ENCODE peak calls at places on chromosome 9, in eight cellular contexts. H is NCI-H774; Z is NCI-H2171 treated with DMSO at 0.1 percent for 48 hours; E is CD8-positive, alpha-beta T cell; C is fibroblast of villous mesenchyme; Y is stimulated activated CD4-positive, alpha-beta T cell treated with anti-CD3 and anti-CD28 coated beads, Interleukin-4, amount 100 ng/mL, for 48 hours; N is hypothalamus; A is effector memory CD4-positive, alpha-beta T cell. Q is an unnamed sample.

GRCh38 chr9:69036799-69037198 is 1.2 kb downstream of the FXN start:
- DNase-seq in H (no peak), Z (no peak), E (no peak), C (no peak), Y (no peak), N (no peak), A (no peak), Q (no peak)

GRCh38 chr9:83977196-83977595 is 2.8 kb downstream of the HNRNPK start:
- DNase-seq in H (no peak), Z (no peak), E (no peak), C (no peak), Y (no peak), N (no peak), A (no peak), Q (no peak)

GRCh38 chr9:981491-981898 is 5.0 kb downstream of the DMRT3 start:
- DNase-seq in H (no peak), Z (no peak), E (no peak), C (no peak), Y (no peak), N (no peak), A (no peak), Q (no peak)

GRCh38 chr9:6605202-6605601 is 40.3 kb downstream of the GLDC start:
- DNase-seq in H (no peak), Z (no peak), E (no peak), C (no peak), Y (no peak), N (no peak), A (no peak), Q (no peak)

GRCh38 chr9:37954581-37954981 is 50.7 kb upstream of the SLC25A51 start:
- DNase-seq in H (no peak), Z (no peak), E (no peak), C (no peak), Y (no peak), N (no peak), A (no peak), Q (no peak)

GRCh38 chr9:129487307-129487657 is 133.6 kb downstream of the C9orf50 start:
- DNase-seq in H (no peak), Z (no peak), E (no peak), C (no peak), Y (no peak), N (no peak), A (no peak), Q (no peak)

GRCh38 chr9:113587471-113588031 is 124.0 kb downstream of the RGS3 start:
- DNase-seq in H (no peak), Z (no peak), E (peak), C (peak), Y (no peak), N (no peak), A (no peak), Q (peak)

GRCh38 chr9:123724211-123724831 is 205.6 kb downstream of the DENND1A start:
- DNase-seq in H (no peak), Z (peak), E (no peak), C (peak), Y (no peak), N (no peak), A (no peak), Q (peak)

GRCh38 chr9:123058834-123059233 is 25.4 kb downstream of the GPR21 start:
- DNase-seq in H (no peak), Z (no peak), E (no peak), C (peak), Y (no peak), N (no peak), A (no peak), Q (peak)

GRCh38 chr9:2641033-2641432 is 19.4 kb downstream of the VLDLR start:
- DNase-seq in H (no peak), Z (no peak), E (no peak), C (no peak), Y (no peak), N (no peak), A (no peak), Q (no peak)

GRCh38 chr9:38619556-38620447 is 594 bp downstream of the ANKRD18A start:
- DNase-seq in H (peak), Z (peak), E (no peak), C (no peak), Y (peak), N (no peak), A (peak), Q (no peak)

GRCh38 chr9:128550770-128551651 is 1.4 kb upstream of the SPTAN1 start:
- DNase-seq in H (no peak), Z (peak), E (no peak), C (peak), Y (no peak), N (peak), A (no peak), Q (no peak)

GRCh38 chr9:27297050-27297449 is at the start of gene EQTN:
- DNase-seq in H (no peak), Z (no peak), E (no peak), C (no peak), Y (no peak), N (no peak), A (no peak), Q (no peak)

GRCh38 chr9:36855443-36856315 is 178.4 kb downstream of the PAX5 start:
- DNase-seq in H (no peak), Z (no peak), E (peak), C (no peak), Y (peak), N (no peak), A (no peak), Q (no peak)

GRCh38 chr9:35729101-35729500 is 2.9 kb downstream of the TLN1 start:
- DNase-seq in H (no peak), Z (no peak), E (no peak), C (no peak), Y (no peak), N (no peak), A (no peak), Q (no peak)

GRCh38 chr9:127036437-127036836 is 86.0 kb downstream of the ANGPTL2 start:
- DNase-seq in H (no peak), Z (no peak), E (no peak), C (no peak), Y (no peak), N (no peak), A (no peak), Q (no peak)

GRCh38 chr9:106284300-106284699 is 578.7 kb upstream of the ZNF462 start:
- DNase-seq in H (no peak), Z (peak), E (no peak), C (no peak), Y (no peak), N (no peak), A (no peak), Q (no peak)

GRCh38 chr9:99809586-99810357 is 11.9 kb upstream of the NR4A3 start:
- DNase-seq in H (no peak), Z (no peak), E (no peak), C (no peak), Y (no peak), N (no peak), A (no peak), Q (peak)

GRCh38 chr9:128092199-128092977 is 24.4 kb downstream of the SLC25A25 start:
- DNase-seq in H (no peak), Z (no peak), E (no peak), C (no peak), Y (no peak), N (no peak), A (no peak), Q (no peak)

GRCh38 chr9:127096208-127096607 is 26.2 kb downstream of the ANGPTL2 start:
- DNase-seq in H (no peak), Z (no peak), E (no peak), C (no peak), Y (no peak), N (no peak), A (no peak), Q (no peak)

GRCh38 chr9:137589441-137590122 is 730 bp downstream of the ZMYND19 start:
- DNase-seq in H (no peak), Z (no peak), E (no peak), C (peak), Y (no peak), N (no peak), A (no peak), Q (no peak)

GRCh38 chr9:133372144-133372543 is 3.7 kb downstream of the SURF4 start:
- DNase-seq in H (no peak), Z (no peak), E (no peak), C (no peak), Y (no peak), N (no peak), A (no peak), Q (no peak)

GRCh38 chr9:99873531-99873930 is 32.9 kb upstream of the STX17 start:
- DNase-seq in H (no peak), Z (no peak), E (no peak), C (peak), Y (no peak), N (no peak), A (no peak), Q (peak)

GRCh38 chr9:128722380-128723351 is 1.3 kb downstream of the ZDHHC12 start:
- DNase-seq in H (no peak), Z (no peak), E (no peak), C (no peak), Y (no peak), N (no peak), A (no peak), Q (no peak)

GRCh38 chr9:135835131-135835530 is 72.2 kb downstream of the CAMSAP1 start:
- DNase-seq in H (no peak), Z (no peak), E (no peak), C (no peak), Y (no peak), N (no peak), A (no peak), Q (no peak)

GRCh38 chr9:20319641-20320337 is 302.5 kb downstream of the MLLT3 start:
- DNase-seq in H (peak), Z (peak), E (no peak), C (peak), Y (no peak), N (no peak), A (no peak), Q (peak)

GRCh38 chr9:137374131-137374845 is 48.7 kb downstream of the EXD3 start:
- DNase-seq in H (no peak), Z (no peak), E (no peak), C (no peak), Y (no peak), N (no peak), A (no peak), Q (no peak)

GRCh38 chr9:89422151-89422918 is 75.6 kb downstream of the SEMA4D start:
- DNase-seq in H (no peak), Z (no peak), E (no peak), C (peak), Y (no peak), N (no peak), A (peak), Q (no peak)

GRCh38 chr9:4258321-4259093 is 41.4 kb downstream of the GLIS3 start:
- DNase-seq in H (no peak), Z (no peak), E (no peak), C (peak), Y (no peak), N (no peak), A (no peak), Q (peak)

GRCh38 chr9:35537898-35538297 is 48.0 kb downstream of the RUSC2 start:
- DNase-seq in H (no peak), Z (no peak), E (no peak), C (peak), Y (no peak), N (no peak), A (no peak), Q (no peak)

Q was measured in foreskin fibroblast.